ENCODE peak calls at places on chromosomes 13 and 19, in seven cellular contexts. G is breast epithelium; H is activated T-helper 2 cell treated with anti-CD3 and anti-CD28 coated beads, Interferon-gamma antibody, Interleukin-2, Interleukin-4, amounts not matched to agents 10 μg/mL and 5 μg/mL and 100 μg/mL, durations not matched to agents 14 hours and 24 hours and 36 hours; W is ascending aorta; X is T-helper 1 cell; P is H1; B is NCI-H1092. J is an unnamed sample.

GRCh38 chr13:112545866-112546265 is 42.1 kb downstream of the TUBGCP3 start:
- DNase-seq in G (no peak), H (no peak), W (no peak), X (no peak), P (no peak), B (no peak), J (no peak)

GRCh38 chr13:113531041-113531873 is 40.7 kb upstream of the DCUN1D2 start:
- DNase-seq in G (peak; percentile 46), H (no peak), W (peak; percentile 56), X (no peak), P (no peak), B (no peak), J (no peak)

GRCh38 chr19:674282-675151 is 1.7 kb upstream of the FSTL3 start:
- DNase-seq in G (no peak), H (no peak), W (no peak), X (no peak), P (no peak), B (no peak), J (no peak)

GRCh38 chr19:8648240-8648639 is 17.8 kb downstream of the NFILZ start:
- DNase-seq in G (no peak), H (no peak), W (no peak), X (no peak), P (no peak), B (no peak), J (no peak)

GRCh38 chr19:1259206-1259872 is 9.8 kb upstream of the CIRBP start:
- DNase-seq in G (no peak), H (peak; percentile 75), W (no peak), X (peak; percentile 64), P (no peak), B (no peak), J (no peak)

GRCh38 chr19:54107876-54108490 is 5.3 kb downstream of the NDUFA3 start:
- DNase-seq in G (no peak), H (no peak), W (no peak), X (no peak), P (no peak), B (no peak), J (no peak)

GRCh38 chr13:93233997-93234416 is 7.4 kb downstream of the GPC6 start:
- DNase-seq in G (no peak), H (no peak), W (no peak), X (no peak), P (peak; percentile 61), B (no peak), J (no peak)

GRCh38 chr19:41821003-41821735 is 23.3 kb downstream of the LYPD4 start:
- DNase-seq in G (no peak), H (peak; percentile 30), W (no peak), X (peak; percentile 27), P (peak; percentile 27), B (peak; percentile 46), J (peak; percentile 41)

GRCh38 chr19:11418166-11418517 is 972 bp downstream of the RGL3 start:
- DNase-seq in G (no peak), H (no peak), W (no peak), X (no peak), P (no peak), B (no peak), J (no peak)

GRCh38 chr19:40139533-40140287 is 49.0 kb upstream of the ZNF780A start:
- DNase-seq in G (no peak), H (no peak), W (no peak), X (peak; percentile 15), P (no peak), B (no peak), J (peak; percentile 5)

GRCh38 chr19:38686530-38686888 is 39.1 kb downstream of the ACTN4 start:
- DNase-seq in G (no peak), H (peak; percentile 29), W (no peak), X (peak; percentile 29), P (no peak), B (no peak), J (no peak)

GRCh38 chr13:41763772-41764171 is 197.1 kb downstream of the VWA8 start:
- DNase-seq in G (no peak), H (no peak), W (no peak), X (no peak), P (no peak), B (no peak), J (no peak)

GRCh38 chr19:19642506-19643157 is 825 bp downstream of the GMIP start:
- DNase-seq in G (no peak), H (peak; percentile 25), W (no peak), X (no peak), P (no peak), B (no peak), J (no peak)

GRCh38 chr19:58054792-58055482 is 4.1 kb upstream of the ZNF135 start:
- DNase-seq in G (no peak), H (no peak), W (no peak), X (no peak), P (no peak), B (peak; percentile 30), J (no peak)

GRCh38 chr19:14408641-14409120 is 10.5 kb downstream of the DDX39A start:
- DNase-seq in G (no peak), H (no peak), W (no peak), X (peak; percentile 34), P (no peak), B (no peak), J (no peak)

GRCh38 chr13:63436288-63436687 is 2020.6 kb upstream of the PCDH20 start:
- DNase-seq in G (no peak), H (no peak), W (no peak), X (no peak), P (no peak), B (no peak), J (no peak)

GRCh38 chr19:50362656-50363424 is 2.6 kb downstream of the NAPSA start:
- DNase-seq in G (no peak), H (no peak), W (no peak), X (no peak), P (no peak), B (no peak), J (no peak)

GRCh38 chr13:110533771-110534670 is 27.5 kb downstream of the RAB20 start:
- DNase-seq in G (no peak), H (no peak), W (no peak), X (no peak), P (no peak), B (no peak), J (no peak)

GRCh38 chr13:83895994-83896580 is 13.8 kb upstream of the SLITRK1 start:
- DNase-seq in G (no peak), H (no peak), W (no peak), X (no peak), P (no peak), B (no peak), J (no peak)

GRCh38 chr19:11848594-11849263 is at the start of gene ZNF439:
- DNase-seq in G (peak; percentile 94), H (peak; percentile 83), W (peak; percentile 93), X (peak; percentile 90), P (peak; percentile 23), B (peak; percentile 80), J (peak; percentile 11)

GRCh38 chr13:28037399-28037798 is 48.9 kb upstream of the URAD start:
- DNase-seq in G (no peak), H (no peak), W (no peak), X (no peak), P (no peak), B (no peak), J (no peak)

GRCh38 chr19:46404039-46404883 is 9.1 kb downstream of the CCDC8 start:
- DNase-seq in G (no peak), H (no peak), W (no peak), X (no peak), P (no peak), B (no peak), J (no peak)

GRCh38 chr13:52454459-52454824 is 836 bp upstream of the CKAP2 start:
- DNase-seq in G (no peak), H (peak; percentile 14), W (no peak), X (peak; percentile 15), P (no peak), B (no peak), J (no peak)

J was measured in iPS DF 6.9.